ENCODE peak calls at places on chromosome 12, in five cellular contexts. One of them, this sample, is unnamed.

GRCh38 chr12:47742253-47742825 is 16.3 kb downstream of the RAPGEF3 start:
- DNase-seq in lower lobe of right lung: peak; percentile 74
- DNase-seq in lung: peak; percentile 56
- DNase-seq in GOT3: no peak
- DNase-seq in SW 1271: no peak
- DNase-seq in this sample: no peak

GRCh38 chr12:109732321-109733305 is 19.0 kb downstream of the FAM222A start:
- DNase-seq in lower lobe of right lung: peak; percentile 28
- DNase-seq in lung: no peak
- DNase-seq in GOT3: no peak
- DNase-seq in SW 1271: no peak
- DNase-seq in this sample: no peak

GRCh38 chr12:116130431-116130830 is 147.1 kb downstream of the MED13L start:
- DNase-seq in lower lobe of right lung: no peak
- DNase-seq in lung: no peak
- DNase-seq in GOT3: no peak
- DNase-seq in SW 1271: no peak
- DNase-seq in this sample: peak; percentile 80

GRCh38 chr12:124921200-124922008 is 7.0 kb upstream of the UBC start:
- DNase-seq in lower lobe of right lung: peak; percentile 69
- DNase-seq in lung: no peak
- DNase-seq in GOT3: no peak
- DNase-seq in SW 1271: no peak
- DNase-seq in this sample: no peak

GRCh38 chr12:106945261-106945851 is 10.4 kb upstream of the TMEM263 start:
- DNase-seq in lower lobe of right lung: no peak
- DNase-seq in lung: no peak
- DNase-seq in GOT3: no peak
- DNase-seq in SW 1271: no peak
- DNase-seq in this sample: no peak

GRCh38 chr12:124928912-124929530 is 14.6 kb upstream of the UBC start:
- DNase-seq in lower lobe of right lung: no peak
- DNase-seq in lung: no peak
- DNase-seq in GOT3: no peak
- DNase-seq in SW 1271: no peak
- DNase-seq in this sample: no peak

GRCh38 chr12:109952160-109952858 is 43.9 kb downstream of the GIT2 start:
- DNase-seq in lower lobe of right lung: no peak
- DNase-seq in lung: no peak
- DNase-seq in GOT3: no peak
- DNase-seq in SW 1271: no peak
- DNase-seq in this sample: no peak

GRCh38 chr12:92739099-92739498 is 36.3 kb downstream of the PLEKHG7 start:
- DNase-seq in lower lobe of right lung: no peak
- DNase-seq in lung: no peak
- DNase-seq in GOT3: no peak
- DNase-seq in SW 1271: no peak
- DNase-seq in this sample: no peak

GRCh38 chr12:27293463-27293862 is 39.2 kb upstream of the BMAL2 start:
- DNase-seq in lower lobe of right lung: no peak
- DNase-seq in lung: no peak
- DNase-seq in GOT3: no peak
- DNase-seq in SW 1271: no peak
- DNase-seq in this sample: no peak

GRCh38 chr12:45299132-45299692 is 83.3 kb downstream of the ANO6 start:
- DNase-seq in lower lobe of right lung: no peak
- DNase-seq in lung: no peak
- DNase-seq in GOT3: no peak
- DNase-seq in SW 1271: no peak
- DNase-seq in this sample: no peak

GRCh38 chr12:91009319-91009950 is 4.7 kb upstream of the EPYC start:
- DNase-seq in lower lobe of right lung: no peak
- DNase-seq in lung: no peak
- DNase-seq in GOT3: no peak
- DNase-seq in SW 1271: no peak
- DNase-seq in this sample: no peak

GRCh38 chr12:93319523-93320045 is 58.1 kb upstream of the NUDT4 start:
- DNase-seq in lower lobe of right lung: no peak
- DNase-seq in lung: no peak
- DNase-seq in GOT3: no peak
- DNase-seq in SW 1271: no peak
- DNase-seq in this sample: no peak

GRCh38 chr12:74538491-74539258 is 1.0 kb downstream of the ATXN7L3B start:
- DNase-seq in lower lobe of right lung: no peak
- DNase-seq in lung: no peak
- DNase-seq in GOT3: no peak
- DNase-seq in SW 1271: no peak
- DNase-seq in this sample: no peak

GRCh38 chr12:71461787-71462328 is 22.3 kb downstream of the LGR5 start:
- DNase-seq in lower lobe of right lung: no peak
- DNase-seq in lung: no peak
- DNase-seq in GOT3: no peak
- DNase-seq in SW 1271: no peak
- DNase-seq in this sample: no peak

GRCh38 chr12:67034110-67034879 is 234.9 kb upstream of the CAND1 start:
- DNase-seq in lower lobe of right lung: no peak
- DNase-seq in lung: no peak
- DNase-seq in GOT3: no peak
- DNase-seq in SW 1271: no peak
- DNase-seq in this sample: no peak

GRCh38 chr12:124626841-124627502 is 59.6 kb upstream of the NCOR2 start:
- DNase-seq in lower lobe of right lung: no peak
- DNase-seq in lung: no peak
- DNase-seq in GOT3: peak; percentile 13
- DNase-seq in SW 1271: no peak
- DNase-seq in this sample: no peak

GRCh38 chr12:6688543-6688999 is 604 bp downstream of the ZNF384 start:
- DNase-seq in lower lobe of right lung: peak; percentile 62
- DNase-seq in lung: no peak
- DNase-seq in GOT3: no peak
- DNase-seq in SW 1271: no peak
- DNase-seq in this sample: peak; percentile 11

GRCh38 chr12:15714256-15714655 is 74.9 kb downstream of the EPS8 start:
- DNase-seq in lower lobe of right lung: no peak
- DNase-seq in lung: no peak
- DNase-seq in GOT3: no peak
- DNase-seq in SW 1271: no peak
- DNase-seq in this sample: no peak

GRCh38 chr12:68367903-68368302 is 35.7 kb upstream of the MDM1 start:
- DNase-seq in lower lobe of right lung: no peak
- DNase-seq in lung: no peak
- DNase-seq in GOT3: no peak
- DNase-seq in SW 1271: no peak
- DNase-seq in this sample: no peak